ENCODE peak calls at places on chromosomes 16 and 17, in five cellular contexts. One of them, this sample, is unnamed.

GRCh38 chr16:48014349-48015135 is 141.3 kb downstream of the ABCC12 start:
- DNase-seq in K562: no peak
- DNase-seq in AG09319: no peak
- DNase-seq in cardiac fibroblast: no peak
- DNase-seq in CD4-positive, alpha-beta T cell: no peak
- DNase-seq in this sample: no peak

GRCh38 chr16:81485225-81485624 is 40.6 kb downstream of the CMIP start:
- DNase-seq in K562: no peak
- DNase-seq in AG09319: no peak
- DNase-seq in cardiac fibroblast: no peak
- DNase-seq in CD4-positive, alpha-beta T cell: no peak
- DNase-seq in this sample: no peak

GRCh38 chr16:53504665-53505064 is 1.7 kb upstream of the AKTIP start:
- DNase-seq in K562: no peak
- DNase-seq in AG09319: no peak
- DNase-seq in cardiac fibroblast: peak
- DNase-seq in CD4-positive, alpha-beta T cell: peak
- DNase-seq in this sample: no peak

GRCh38 chr17:11264183-11264871 is 23.3 kb downstream of the SHISA6 start:
- DNase-seq in K562: peak
- DNase-seq in AG09319: no peak
- DNase-seq in cardiac fibroblast: no peak
- DNase-seq in CD4-positive, alpha-beta T cell: no peak
- DNase-seq in this sample: no peak

GRCh38 chr16:87974190-87974589 is 23.0 kb downstream of the BANP start:
- DNase-seq in K562: no peak
- DNase-seq in AG09319: no peak
- DNase-seq in cardiac fibroblast: no peak
- DNase-seq in CD4-positive, alpha-beta T cell: no peak
- DNase-seq in this sample: no peak

GRCh38 chr16:57152096-57153093 is 33.4 kb downstream of the PSME3IP1 start:
- DNase-seq in K562: no peak
- DNase-seq in AG09319: no peak
- DNase-seq in cardiac fibroblast: no peak
- DNase-seq in CD4-positive, alpha-beta T cell: no peak
- DNase-seq in this sample: no peak

GRCh38 chr17:4583796-4584124 is 569 bp upstream of the SMTNL2 start:
- DNase-seq in K562: peak
- DNase-seq in AG09319: no peak
- DNase-seq in cardiac fibroblast: peak
- DNase-seq in CD4-positive, alpha-beta T cell: no peak
- DNase-seq in this sample: peak

GRCh38 chr17:41402161-41402560 is 4.8 kb upstream of the KRT31 start:
- DNase-seq in K562: no peak
- DNase-seq in AG09319: no peak
- DNase-seq in cardiac fibroblast: no peak
- DNase-seq in CD4-positive, alpha-beta T cell: no peak
- DNase-seq in this sample: no peak

GRCh38 chr17:69874220-69874670 is 200.8 kb upstream of the KCNJ16 start:
- DNase-seq in K562: no peak
- DNase-seq in AG09319: peak
- DNase-seq in cardiac fibroblast: peak
- DNase-seq in CD4-positive, alpha-beta T cell: no peak
- DNase-seq in this sample: no peak

GRCh38 chr17:27575912-27576252 is 55.1 kb upstream of the LGALS9 start:
- DNase-seq in K562: no peak
- DNase-seq in AG09319: no peak
- DNase-seq in cardiac fibroblast: no peak
- DNase-seq in CD4-positive, alpha-beta T cell: no peak
- DNase-seq in this sample: no peak

GRCh38 chr17:55825213-55825612 is 74.4 kb downstream of the PCTP start:
- DNase-seq in K562: peak
- DNase-seq in AG09319: no peak
- DNase-seq in cardiac fibroblast: no peak
- DNase-seq in CD4-positive, alpha-beta T cell: no peak
- DNase-seq in this sample: no peak

GRCh38 chr16:88634141-88634993 is 4.0 kb upstream of the IL17C start:
- DNase-seq in K562: peak
- DNase-seq in AG09319: no peak
- DNase-seq in cardiac fibroblast: peak
- DNase-seq in CD4-positive, alpha-beta T cell: no peak
- DNase-seq in this sample: peak

GRCh38 chr17:62064791-62065563 is at the start of gene MED13:
- DNase-seq in K562: peak
- DNase-seq in AG09319: no peak
- DNase-seq in cardiac fibroblast: peak
- DNase-seq in CD4-positive, alpha-beta T cell: peak
- DNase-seq in this sample: peak

GRCh38 chr17:51054748-51055147 is 65.9 kb downstream of the SPAG9 start:
- DNase-seq in K562: no peak
- DNase-seq in AG09319: no peak
- DNase-seq in cardiac fibroblast: no peak
- DNase-seq in CD4-positive, alpha-beta T cell: no peak
- DNase-seq in this sample: no peak

GRCh38 chr17:51059781-51060180 is 60.9 kb downstream of the SPAG9 start:
- DNase-seq in K562: no peak
- DNase-seq in AG09319: no peak
- DNase-seq in cardiac fibroblast: peak
- DNase-seq in CD4-positive, alpha-beta T cell: no peak
- DNase-seq in this sample: no peak

GRCh38 chr17:51060396-51060795 is 60.3 kb downstream of the SPAG9 start:
- DNase-seq in K562: no peak
- DNase-seq in AG09319: no peak
- DNase-seq in cardiac fibroblast: no peak
- DNase-seq in CD4-positive, alpha-beta T cell: no peak
- DNase-seq in this sample: no peak

GRCh38 chr17:51057534-51057933 is 63.1 kb downstream of the SPAG9 start:
- DNase-seq in K562: no peak
- DNase-seq in AG09319: no peak
- DNase-seq in cardiac fibroblast: no peak
- DNase-seq in CD4-positive, alpha-beta T cell: no peak
- DNase-seq in this sample: no peak

DNA sequence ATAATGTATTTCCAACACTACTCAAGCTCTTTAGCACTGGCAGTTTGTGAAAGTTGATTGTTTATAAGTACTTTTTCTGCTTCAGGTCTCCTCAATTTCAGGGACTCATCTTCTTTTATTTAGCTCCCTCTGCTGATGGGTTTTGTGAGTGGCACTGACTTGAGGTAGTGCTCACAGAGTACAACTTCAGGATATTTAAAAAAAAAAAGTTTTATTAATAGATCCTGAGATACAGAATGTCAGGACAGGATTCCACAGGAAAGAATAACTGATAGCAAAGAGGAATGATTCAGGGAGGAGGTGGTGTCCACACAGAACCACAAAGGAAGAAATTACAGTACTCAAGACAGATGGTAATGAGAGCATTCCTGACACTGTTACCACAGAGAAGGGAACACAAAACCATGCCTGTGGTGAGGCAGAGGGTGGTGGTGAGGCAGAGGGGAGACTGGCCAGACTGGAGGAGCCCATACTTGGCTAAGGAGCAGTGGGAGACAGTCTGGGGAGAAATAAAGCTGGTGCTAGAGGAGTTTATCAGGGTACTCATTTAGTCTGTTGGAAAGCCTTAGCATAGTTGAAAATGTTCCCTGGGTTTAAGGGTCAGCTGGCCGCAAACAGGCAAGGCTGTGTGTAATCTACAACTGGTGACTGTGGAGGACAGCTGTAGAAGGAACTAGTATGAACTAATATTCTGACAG is 63.7 kb downstream of the SPAG9 start:
- DNase-seq in K562: peak
- DNase-seq in AG09319: peak
- DNase-seq in cardiac fibroblast: peak
- DNase-seq in CD4-positive, alpha-beta T cell: peak
- DNase-seq in this sample: peak
- TF ChIP-seq CTCF in K562: peak
- TF ChIP-seq CTCF in AG09319: peak
- TF ChIP-seq CTCF in cardiac fibroblast: peak
- TF ChIP-seq CTCF in CD4-positive, alpha-beta T cell: peak
- TF ChIP-seq CTCF in this sample: peak

DNA sequence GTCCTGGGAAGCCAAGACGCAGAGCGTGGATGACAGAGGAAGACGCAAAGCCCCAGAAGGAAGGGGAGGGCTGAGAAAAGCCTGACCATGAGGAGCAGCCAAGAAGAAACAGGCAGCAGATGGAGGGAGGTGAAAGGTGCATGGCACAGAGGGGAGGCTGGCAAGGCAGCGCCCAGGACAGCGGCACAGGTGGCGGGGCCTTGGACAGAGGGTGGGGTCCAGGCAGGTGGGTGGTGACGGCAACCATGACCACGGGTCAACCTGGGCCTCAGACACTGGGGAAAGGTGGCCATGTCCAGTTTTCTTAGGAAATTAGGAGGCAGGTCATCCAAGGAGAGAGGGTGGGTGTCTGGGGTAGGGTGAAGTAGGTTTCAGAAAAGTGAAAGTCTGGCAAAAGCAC is 17.0 kb downstream of the ARHGAP17 start:
- DNase-seq in K562: no peak
- DNase-seq in AG09319: no peak
- DNase-seq in cardiac fibroblast: no peak
- DNase-seq in CD4-positive, alpha-beta T cell: no peak
- DNase-seq in this sample: no peak
- TF ChIP-seq CTCF in K562: no peak
- TF ChIP-seq CTCF in AG09319: no peak
- TF ChIP-seq CTCF in cardiac fibroblast: no peak
- TF ChIP-seq CTCF in CD4-positive, alpha-beta T cell: no peak
- TF ChIP-seq CTCF in this sample: no peak

DNA sequence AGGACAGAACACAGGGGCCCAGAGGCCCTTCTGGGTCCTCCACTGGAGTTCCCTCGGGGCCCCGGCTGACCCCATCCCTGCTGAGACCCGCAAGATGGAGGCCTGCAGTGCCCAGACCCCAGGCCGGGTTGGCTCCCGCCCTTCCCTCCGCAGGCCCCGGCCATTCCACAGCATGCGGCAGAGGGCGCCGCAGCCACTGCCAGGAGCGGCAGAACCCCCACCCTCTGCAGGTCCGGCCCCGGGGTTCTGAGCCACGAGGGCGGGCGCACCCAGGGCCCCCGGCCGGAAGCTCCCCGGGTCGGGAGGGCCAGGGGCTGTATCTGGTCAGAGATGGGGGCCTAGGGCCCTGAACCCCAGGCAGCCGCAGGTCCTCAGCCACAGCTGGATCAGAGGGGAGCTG is 2.4 kb upstream of the PERCC1 start:
- DNase-seq in K562: peak
- DNase-seq in AG09319: no peak
- DNase-seq in cardiac fibroblast: peak
- DNase-seq in CD4-positive, alpha-beta T cell: no peak
- DNase-seq in this sample: peak
- TF ChIP-seq CTCF in K562: peak
- TF ChIP-seq CTCF in AG09319: peak
- TF ChIP-seq CTCF in cardiac fibroblast: peak
- TF ChIP-seq CTCF in CD4-positive, alpha-beta T cell: peak
- TF ChIP-seq CTCF in this sample: no peak

GRCh38 chr17:72425133-72425795 is 304.4 kb downstream of the SOX9 start:
- DNase-seq in K562: no peak
- DNase-seq in AG09319: no peak
- DNase-seq in cardiac fibroblast: no peak
- DNase-seq in CD4-positive, alpha-beta T cell: no peak
- DNase-seq in this sample: no peak
- TF ChIP-seq CTCF in K562: no peak
- TF ChIP-seq CTCF in AG09319: no peak
- TF ChIP-seq CTCF in cardiac fibroblast: no peak
- TF ChIP-seq CTCF in CD4-positive, alpha-beta T cell: no peak
- TF ChIP-seq CTCF in this sample: no peak

GRCh38 chr16:11386791-11387546 is 41.7 kb downstream of the RMI2 start:
- DNase-seq in K562: peak
- DNase-seq in AG09319: no peak
- DNase-seq in cardiac fibroblast: peak
- DNase-seq in CD4-positive, alpha-beta T cell: no peak
- DNase-seq in this sample: peak
- TF ChIP-seq CTCF in K562: peak
- TF ChIP-seq CTCF in AG09319: peak
- TF ChIP-seq CTCF in cardiac fibroblast: peak
- TF ChIP-seq CTCF in CD4-positive, alpha-beta T cell: no peak
- TF ChIP-seq CTCF in this sample: peak

GRCh38 chr16:10947211-10947787 is 2.9 kb downstream of the CLEC16A start:
- DNase-seq in K562: no peak
- DNase-seq in AG09319: no peak
- DNase-seq in cardiac fibroblast: no peak
- DNase-seq in CD4-positive, alpha-beta T cell: no peak
- DNase-seq in this sample: no peak
- TF ChIP-seq CTCF in K562: no peak
- TF ChIP-seq CTCF in AG09319: no peak
- TF ChIP-seq CTCF in cardiac fibroblast: no peak
- TF ChIP-seq CTCF in CD4-positive, alpha-beta T cell: no peak
- TF ChIP-seq CTCF in this sample: no peak